ENCODE peak calls at places on chromosomes 16 and 17, in seven cellular contexts. L, R, P, N, K, D and B are unnamed samples.

GRCh38 chr16:25014500-25015147 is 545 bp downstream of the ARHGAP17 start:
- DNase-seq in P (no peak), R (no peak), L (no peak), D (no peak), K (peak; percentile 60), N (peak; percentile 8), B (no peak)

GRCh38 chr17:47808036-47808829 is 13.4 kb downstream of the OSBPL7 start:
- DNase-seq in L (no peak), D (no peak), P (no peak), R (no peak), N (no peak), K (no peak), B (no peak)

GRCh38 chr17:8059131-8059530 is 20.3 kb downstream of the ALOX15B start:
- DNase-seq in D (no peak), K (no peak), P (no peak), L (no peak), N (no peak), R (no peak), B (no peak)

GRCh38 chr17:83080641-83081560 is 1.5 kb downstream of the METRNL start:
- DNase-seq in K (peak; percentile 48), D (no peak), N (peak; percentile 28), R (no peak), L (no peak), P (no peak), B (no peak)

GRCh38 chr16:27976990-27977389 is 86.5 kb downstream of the GSG1L start:
- DNase-seq in K (no peak), N (no peak), P (no peak), D (no peak), L (no peak), R (no peak), B (no peak)

GRCh38 chr16:84593825-84594724 is 23.8 kb downstream of the COTL1 start:
- DNase-seq in P (no peak), N (peak; percentile 71), L (peak; percentile 42), K (no peak), D (peak; percentile 37), R (no peak), B (no peak)

GRCh38 chr17:57114085-57114673 is 29.1 kb downstream of the AKAP1 start:
- DNase-seq in N (peak; percentile 66), K (peak; percentile 36), D (peak; percentile 38), P (peak; percentile 50), R (peak; percentile 55), L (no peak), B (peak; percentile 69)

GRCh38 chr16:13307255-13307654 is 405.9 kb downstream of the SHISA9 start:
- DNase-seq in R (no peak), K (peak; percentile 49), P (no peak), D (no peak), L (no peak), N (no peak), B (no peak)

GRCh38 chr16:68397710-68398171 is 50.6 kb downstream of the SMPD3 start:
- DNase-seq in N (no peak), L (no peak), P (no peak), D (no peak), K (no peak), R (no peak), B (no peak)

GRCh38 chr16:22314661-22315626 is 17.7 kb downstream of the POLR3E start:
- DNase-seq in P (no peak), D (no peak), N (no peak), K (no peak), L (no peak), R (no peak), B (peak; percentile 75)